ENCODE peak calls at places on chromosomes 4 and X, in eight cellular contexts. J, W, Y, C, I, F, B and O are unnamed samples.

GRCh38 chrX:2478546-2479419 is 22.0 kb downstream of the DHRSX start:
- DNase-seq in F (no peak), W (no peak), B (no peak), J (no peak), I (no peak), Y (no peak), C (no peak), O (no peak)

GRCh38 chr4:125789018-125789417 is 474.3 kb downstream of the FAT4 start:
- DNase-seq in J (no peak), I (no peak), W (no peak), C (no peak), F (no peak), Y (no peak), B (peak), O (no peak)

GRCh38 chr4:6153874-6154273 is 46.5 kb downstream of the JAKMIP1 start:
- DNase-seq in W (no peak), C (no peak), B (no peak), I (no peak), F (no peak), Y (no peak), J (no peak), O (no peak)

GRCh38 chr4:89708903-89709361 is 128.0 kb downstream of the SNCA start:
- DNase-seq in F (no peak), J (no peak), W (no peak), Y (no peak), C (no peak), I (peak), B (peak), O (no peak)

GRCh38 chrX:148501121-148502066 is 977 bp downstream of the AFF2 start:
- DNase-seq in Y (no peak), J (peak), B (no peak), I (no peak), W (no peak), C (peak), F (no peak), O (no peak)

GRCh38 chrX:47232803-47233332 is at the start of gene USP11:
- DNase-seq in F (no peak), W (no peak), Y (no peak), J (no peak), C (peak), I (peak), B (peak), O (peak)

GRCh38 chr4:7295201-7295916 is 103.0 kb downstream of the SORCS2 start:
- DNase-seq in I (no peak), F (no peak), Y (no peak), J (no peak), C (no peak), W (no peak), B (no peak), O (no peak)

GRCh38 chr4:188554413-188554812 is 415.2 kb downstream of the TRIML1 start:
- DNase-seq in Y (no peak), B (no peak), J (no peak), W (no peak), F (no peak), C (no peak), I (no peak), O (no peak)

GRCh38 chrX:70174754-70175153 is 2.5 kb upstream of the DGAT2L6 start:
- DNase-seq in B (peak), F (no peak), J (no peak), Y (no peak), C (no peak), I (no peak), W (no peak), O (no peak)

GRCh38 chr4:113684534-113685091 is 76.9 kb downstream of the CAMK2D start:
- DNase-seq in C (peak), I (peak), W (peak), B (peak), F (no peak), J (peak), Y (no peak), O (peak)

GRCh38 chr4:113682730-113683129 is 78.8 kb downstream of the CAMK2D start:
- DNase-seq in I (no peak), Y (no peak), B (peak), W (peak), J (no peak), C (no peak), F (no peak), O (no peak)

GRCh38 chr4:113678651-113679050 is 82.9 kb downstream of the CAMK2D start:
- DNase-seq in W (no peak), C (no peak), Y (no peak), J (no peak), B (no peak), F (no peak), I (no peak), O (no peak)

GRCh38 chr4:113686950-113687718 is 74.4 kb downstream of the CAMK2D start:
- DNase-seq in J (no peak), I (peak), C (no peak), W (no peak), Y (no peak), B (peak), F (no peak), O (no peak)

GRCh38 chr4:113683143-113683542 is 78.4 kb downstream of the CAMK2D start:
- DNase-seq in W (peak), J (no peak), F (no peak), Y (no peak), C (no peak), B (no peak), I (no peak), O (no peak)
- H3K4me3 ChIP-seq in W (no peak), J (no peak), F (no peak), Y (no peak), C (no peak), B (no peak), I (no peak), O (no peak)

DNA sequence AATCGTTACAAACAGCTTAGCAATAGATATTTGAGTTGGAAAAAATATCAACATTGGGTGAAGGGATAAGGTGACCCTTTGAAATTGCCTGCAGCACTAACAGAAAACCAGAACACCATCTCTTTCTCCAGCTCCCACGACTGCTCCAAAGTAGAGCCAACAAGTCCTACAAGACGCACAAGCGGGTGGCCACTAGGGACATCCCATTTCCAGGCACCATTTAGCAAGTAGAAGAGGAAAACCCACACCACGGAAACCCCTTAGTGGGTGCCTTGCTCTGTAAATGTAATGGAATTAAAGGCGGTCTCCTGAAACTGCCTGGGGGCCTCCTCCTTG is 1.9 kb downstream of the ARHGAP6 start:
- DNase-seq in I (no peak), Y (no peak), C (no peak), F (no peak), J (no peak), W (no peak), B (no peak), O (no peak)
- TF ChIP-seq CTCF in I (peak), Y (no peak), C (no peak), F (peak), J (no peak), W (no peak), B (no peak), O (no peak)

GRCh38 chr4:139278956-139279722 is 886 bp downstream of the MGARP start:
- DNase-seq in F (no peak), W (no peak), I (no peak), C (no peak), J (no peak), B (peak), Y (no peak), O (no peak)
- H3K4me3 ChIP-seq in F (peak), W (peak), I (peak), C (peak), J (peak), B (peak), Y (peak), O (peak)

GRCh38 chr4:74671074-74671698 is 123.1 kb downstream of the BTC start:
- DNase-seq in W (peak), F (no peak), C (peak), B (peak), Y (no peak), I (peak), J (no peak), O (no peak)
- TF ChIP-seq CTCF in W (peak), F (peak), C (peak), B (peak), Y (peak), I (peak), J (peak), O (peak)

GRCh38 chrX:38649674-38650647 is 88.6 kb downstream of the TSPAN7 start:
- DNase-seq in F (no peak), Y (no peak), B (no peak), I (no peak), J (no peak), C (no peak), W (no peak), O (peak)
- H3K4me3 ChIP-seq in F (no peak), Y (no peak), B (no peak), I (no peak), J (no peak), C (no peak), W (no peak), O (no peak)